ENCODE peak calls at places on chromosomes 11 and 22, in eight cellular contexts. One of them, this sample, is unnamed.

GRCh38 chr11:117819096-117820040 is 5.2 kb downstream of the FXYD2 start:
- DNase-seq in choroid plexus epithelial cell: peak
- DNase-seq in iris pigment epithelial cell: peak
- DNase-seq in HT1080: peak
- DNase-seq in colonic mucosa: peak
- DNase-seq in activated CD4-positive, CD25-positive, alpha-beta regulatory T cell: no peak
- DNase-seq in foreskin keratinocyte: no peak
- DNase-seq in HEK293T: peak
- DNase-seq in this sample: no peak

GRCh38 chr11:69949327-69949726 is 128.8 kb upstream of the ANO1 start:
- DNase-seq in choroid plexus epithelial cell: peak
- DNase-seq in iris pigment epithelial cell: peak
- DNase-seq in HT1080: peak
- DNase-seq in colonic mucosa: no peak
- DNase-seq in activated CD4-positive, CD25-positive, alpha-beta regulatory T cell: no peak
- DNase-seq in foreskin keratinocyte: peak
- DNase-seq in HEK293T: no peak
- DNase-seq in this sample: no peak

GRCh38 chr11:45959851-45960250 is 37.4 kb downstream of the LARGE2 start:
- DNase-seq in choroid plexus epithelial cell: no peak
- DNase-seq in iris pigment epithelial cell: no peak
- DNase-seq in HT1080: no peak
- DNase-seq in colonic mucosa: no peak
- DNase-seq in activated CD4-positive, CD25-positive, alpha-beta regulatory T cell: no peak
- DNase-seq in foreskin keratinocyte: no peak
- DNase-seq in HEK293T: no peak
- DNase-seq in this sample: no peak

GRCh38 chr11:36292311-36292722 is 3.1 kb upstream of the COMMD9 start:
- DNase-seq in choroid plexus epithelial cell: peak
- DNase-seq in iris pigment epithelial cell: peak
- DNase-seq in HT1080: peak
- DNase-seq in colonic mucosa: no peak
- DNase-seq in activated CD4-positive, CD25-positive, alpha-beta regulatory T cell: no peak
- DNase-seq in foreskin keratinocyte: no peak
- DNase-seq in HEK293T: peak
- DNase-seq in this sample: no peak

GRCh38 chr11:19345519-19345847 is 104.7 kb upstream of the E2F8 start:
- DNase-seq in choroid plexus epithelial cell: no peak
- DNase-seq in iris pigment epithelial cell: no peak
- DNase-seq in HT1080: no peak
- DNase-seq in colonic mucosa: no peak
- DNase-seq in activated CD4-positive, CD25-positive, alpha-beta regulatory T cell: no peak
- DNase-seq in foreskin keratinocyte: no peak
- DNase-seq in HEK293T: no peak
- DNase-seq in this sample: no peak

GRCh38 chr11:27464155-27464759 is 8.3 kb downstream of the LGR4 start:
- DNase-seq in choroid plexus epithelial cell: peak
- DNase-seq in iris pigment epithelial cell: peak
- DNase-seq in HT1080: peak
- DNase-seq in colonic mucosa: peak
- DNase-seq in activated CD4-positive, CD25-positive, alpha-beta regulatory T cell: no peak
- DNase-seq in foreskin keratinocyte: no peak
- DNase-seq in HEK293T: no peak
- DNase-seq in this sample: no peak

GRCh38 chr22:27751277-27752070 is 50.1 kb downstream of the MN1 start:
- DNase-seq in choroid plexus epithelial cell: no peak
- DNase-seq in iris pigment epithelial cell: no peak
- DNase-seq in HT1080: no peak
- DNase-seq in colonic mucosa: no peak
- DNase-seq in activated CD4-positive, CD25-positive, alpha-beta regulatory T cell: no peak
- DNase-seq in foreskin keratinocyte: no peak
- DNase-seq in HEK293T: no peak
- DNase-seq in this sample: no peak

GRCh38 chr22:50702821-50703725 is 30.4 kb downstream of the SHANK3 start:
- DNase-seq in choroid plexus epithelial cell: no peak
- DNase-seq in iris pigment epithelial cell: no peak
- DNase-seq in HT1080: no peak
- DNase-seq in colonic mucosa: no peak
- DNase-seq in activated CD4-positive, CD25-positive, alpha-beta regulatory T cell: no peak
- DNase-seq in foreskin keratinocyte: no peak
- DNase-seq in HEK293T: no peak
- DNase-seq in this sample: no peak

GRCh38 chr11:71145988-71146824 is 106.2 kb downstream of the SHANK2 start:
- DNase-seq in choroid plexus epithelial cell: no peak
- DNase-seq in iris pigment epithelial cell: no peak
- DNase-seq in HT1080: no peak
- DNase-seq in colonic mucosa: no peak
- DNase-seq in activated CD4-positive, CD25-positive, alpha-beta regulatory T cell: no peak
- DNase-seq in foreskin keratinocyte: no peak
- DNase-seq in HEK293T: no peak
- DNase-seq in this sample: no peak

GRCh38 chr11:45609337-45609736 is 56.1 kb downstream of the CHST1 start:
- DNase-seq in choroid plexus epithelial cell: no peak
- DNase-seq in iris pigment epithelial cell: no peak
- DNase-seq in HT1080: no peak
- DNase-seq in colonic mucosa: no peak
- DNase-seq in activated CD4-positive, CD25-positive, alpha-beta regulatory T cell: no peak
- DNase-seq in foreskin keratinocyte: no peak
- DNase-seq in HEK293T: no peak
- DNase-seq in this sample: no peak

GRCh38 chr11:65476632-65477270 is 22.1 kb upstream of the MALAT1 start:
- DNase-seq in choroid plexus epithelial cell: no peak
- DNase-seq in iris pigment epithelial cell: no peak
- DNase-seq in HT1080: no peak
- DNase-seq in colonic mucosa: peak
- DNase-seq in activated CD4-positive, CD25-positive, alpha-beta regulatory T cell: no peak
- DNase-seq in foreskin keratinocyte: no peak
- DNase-seq in HEK293T: peak
- DNase-seq in this sample: no peak